ENCODE peak calls at places on chromosome 7, in seven cellular contexts. P, Z, W, J, L, Q and O are unnamed samples.
A peak's percentile ranks its signal among the peaks of the same experiment; 100 is the strongest.

GRCh38 chr7:102282465-102283362 is 4.0 kb upstream of the SH2B2 start:
- DNase-seq in P (no peak), Z (no peak), W (no peak), J (no peak), L (no peak), Q (no peak), O (no peak)

GRCh38 chr7:29336851-29337627 is 142.5 kb downstream of the CHN2 start:
- DNase-seq in P (no peak), Z (no peak), W (no peak), J (no peak), L (no peak), Q (no peak), O (no peak)

GRCh38 chr7:121561717-121562116 is 165.6 kb upstream of the FAM3C start:
- DNase-seq in P (no peak), Z (no peak), W (no peak), J (no peak), L (no peak), Q (peak; percentile 16), O (peak; percentile 19)

GRCh38 chr7:78510580-78511188 is 712.1 kb downstream of the PHTF2 start:
- DNase-seq in P (peak; percentile 67), Z (no peak), W (peak; percentile 63), J (peak; percentile 7), L (no peak), Q (peak; percentile 5), O (peak; percentile 19)

GRCh38 chr7:157976406-157976805 is 611.2 kb downstream of the PTPRN2 start:
- DNase-seq in P (no peak), Z (no peak), W (no peak), J (no peak), L (no peak), Q (no peak), O (no peak)

GRCh38 chr7:93757421-93757820 is 133.1 kb downstream of the TFPI2 start:
- DNase-seq in P (no peak), Z (no peak), W (no peak), J (no peak), L (no peak), Q (no peak), O (no peak)

GRCh38 chr7:43906327-43907010 is at the start of gene URGCP:
- DNase-seq in P (peak; percentile 20), Z (peak; percentile 52), W (peak; percentile 60), J (peak; percentile 62), L (peak; percentile 94), Q (peak; percentile 63), O (peak; percentile 70)

GRCh38 chr7:741850-742249 is 14.8 kb upstream of the PRKAR1B start:
- DNase-seq in P (no peak), Z (no peak), W (no peak), J (no peak), L (peak; percentile 68), Q (no peak), O (no peak)

GRCh38 chr7:105127179-105127578 is 113.2 kb downstream of the KMT2E start:
- DNase-seq in P (peak; percentile 27), Z (no peak), W (no peak), J (no peak), L (no peak), Q (no peak), O (no peak)

GRCh38 chr7:150324366-150324961 is 1.1 kb upstream of the ACTR3C start:
- DNase-seq in P (peak; percentile 11), Z (no peak), W (peak; percentile 17), J (no peak), L (no peak), Q (peak; percentile 65), O (no peak)
- TF ChIP-seq POLR2A in P (no peak), Z (no peak), W (no peak), J (no peak), L (no peak), Q (no peak), O (no peak)

GRCh38 chr7:25456467-25457171 is 228.3 kb upstream of the NPVF start:
- DNase-seq in P (no peak), Z (peak; percentile 36), W (peak; percentile 84), J (no peak), L (no peak), Q (no peak), O (no peak)
- TF ChIP-seq POLR2A in P (no peak), Z (no peak), W (no peak), J (no peak), L (no peak), Q (no peak), O (no peak)

GRCh38 chr7:76293407-76293901 is 9.0 kb upstream of the HSPB1 start:
- DNase-seq in P (no peak), Z (peak; percentile 69), W (no peak), J (no peak), L (no peak), Q (no peak), O (no peak)

GRCh38 chr7:76286842-76287403 is 15.6 kb upstream of the HSPB1 start:
- DNase-seq in P (no peak), Z (no peak), W (no peak), J (no peak), L (no peak), Q (no peak), O (no peak)

GRCh38 chr7:76292206-76292573 is 10.3 kb upstream of the HSPB1 start:
- DNase-seq in P (no peak), Z (no peak), W (no peak), J (no peak), L (no peak), Q (no peak), O (no peak)

GRCh38 chr7:76294344-76295024 is 8.0 kb upstream of the HSPB1 start:
- DNase-seq in P (peak; percentile 93), Z (peak; percentile 99), W (peak; percentile 99), J (peak; percentile 83), L (peak; percentile 94), Q (peak; percentile 86), O (peak; percentile 76)

GRCh38 chr7:76291346-76292205 is 10.9 kb upstream of the HSPB1 start:
- DNase-seq in P (peak; percentile 99), Z (peak; percentile 98), W (peak; percentile 88), J (peak; percentile 91), L (peak; percentile 84), Q (peak; percentile 96), O (peak; percentile 67)
- TF ChIP-seq POLR2A in P (peak; percentile 62), Z (peak; percentile 47), W (no peak), J (peak; percentile 48), L (no peak), Q (no peak), O (no peak)

DNA sequence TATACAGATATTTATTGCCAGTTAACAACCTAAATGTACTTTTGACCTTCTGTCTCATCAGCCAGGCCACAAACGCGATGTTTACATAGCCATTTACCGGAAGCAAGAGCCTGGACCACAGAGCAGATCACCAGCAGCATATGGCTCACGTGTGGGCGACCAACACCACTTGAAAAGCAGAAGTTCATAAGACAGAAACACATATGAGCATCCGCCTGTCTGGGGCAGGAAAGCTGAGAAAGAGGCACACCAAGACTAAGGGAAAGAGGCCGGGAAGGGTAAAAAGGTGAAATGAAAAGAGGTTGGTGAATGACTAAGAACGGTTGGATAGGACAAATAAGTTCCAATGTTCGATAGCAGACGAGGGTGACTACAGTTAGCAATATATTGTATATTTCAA is 1.3 kb downstream of the ABCB1 start:
- DNase-seq in P (no peak), Z (no peak), W (peak; percentile 1), J (no peak), L (no peak), Q (peak; percentile 33), O (peak; percentile 31)
- TF ChIP-seq POLR2A in P (no peak), Z (no peak), W (no peak), J (no peak), L (no peak), Q (no peak), O (no peak)

DNA sequence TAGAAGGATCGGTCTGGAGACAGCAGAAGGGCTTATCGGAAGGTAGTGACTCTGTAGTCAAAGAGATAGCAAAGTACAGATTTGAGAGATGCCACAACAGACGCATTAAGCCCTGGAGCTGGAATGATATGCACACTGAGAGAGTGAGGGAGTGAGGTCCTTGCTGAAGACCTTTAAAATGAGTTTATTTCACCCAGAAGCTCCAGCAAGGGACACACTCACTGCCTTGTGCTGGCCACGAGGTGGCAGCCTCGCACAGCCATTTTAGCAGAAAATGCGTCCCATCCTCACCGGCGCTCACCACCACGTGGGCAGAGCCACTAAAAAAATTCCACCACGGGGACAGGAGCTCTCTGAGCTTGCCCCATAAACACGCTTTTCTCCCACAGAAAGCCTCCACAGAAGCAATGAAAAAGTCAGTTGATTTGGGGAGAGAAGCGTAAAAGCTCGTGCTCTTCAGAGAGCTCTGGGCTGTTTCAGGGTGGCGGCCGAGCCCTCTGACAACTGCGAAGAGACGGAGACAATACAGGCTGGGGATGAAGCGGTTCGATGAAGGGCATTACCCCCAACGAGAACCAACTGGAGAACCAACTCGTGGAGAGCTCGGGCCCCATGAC is 163.0 kb upstream of the KLF14 start:
- DNase-seq in P (peak; percentile 84), Z (peak; percentile 83), W (peak; percentile 91), J (peak; percentile 67), L (peak; percentile 39), Q (peak; percentile 94), O (peak; percentile 70)
- TF ChIP-seq POLR2A in P (no peak), Z (no peak), W (no peak), J (no peak), L (no peak), Q (no peak), O (no peak)

DNA sequence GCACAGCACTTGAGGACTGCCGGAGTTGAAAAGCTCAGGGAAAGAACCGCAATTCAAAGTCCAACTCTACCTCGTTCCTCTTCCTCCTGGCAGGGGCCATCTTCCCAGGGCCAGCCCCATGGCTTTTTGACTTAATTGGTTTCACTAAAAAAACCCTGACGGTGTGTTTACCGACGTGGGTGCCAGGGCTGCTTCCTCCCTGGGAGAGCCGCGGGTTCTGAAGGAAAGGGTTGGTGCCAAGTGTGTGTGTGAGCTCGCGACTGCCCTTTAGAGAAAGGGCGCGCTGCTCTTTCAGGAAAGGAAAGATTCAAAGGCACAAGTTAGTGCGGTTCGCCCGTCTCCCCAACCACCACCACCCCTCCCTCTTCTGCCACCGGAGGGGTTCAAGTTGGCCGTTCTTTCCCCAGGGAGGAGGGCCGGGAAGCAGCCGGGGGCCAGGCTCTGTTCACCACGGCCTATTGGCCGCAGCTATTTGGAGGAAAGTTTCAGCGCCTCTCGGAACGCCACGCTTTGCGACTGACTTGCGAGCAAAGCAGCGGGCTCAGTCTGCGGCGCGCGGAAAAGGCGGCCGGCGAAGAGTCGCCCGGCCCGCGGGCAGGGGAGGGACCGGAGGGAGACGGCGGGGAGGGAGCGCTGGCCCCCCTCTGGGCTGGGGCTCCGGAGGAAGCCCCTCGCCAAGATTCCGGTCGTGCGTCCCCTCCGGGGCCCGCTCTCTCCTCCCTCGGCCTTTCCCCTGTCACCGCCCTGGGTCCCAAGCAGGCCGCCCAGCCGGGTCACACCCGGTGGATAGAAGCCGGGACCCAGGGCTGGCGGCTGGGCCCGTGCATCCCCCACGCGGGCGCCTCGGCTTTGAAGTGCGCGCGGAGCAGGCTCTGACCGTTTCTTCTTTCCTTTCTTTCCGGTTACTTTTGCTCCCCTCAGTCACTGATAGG is 165.8 kb upstream of the PPP1R3A start:
- DNase-seq in P (no peak), Z (peak; percentile 44), W (peak; percentile 71), J (peak; percentile 12), L (peak; percentile 87), Q (no peak), O (no peak)
- TF ChIP-seq POLR2A in P (no peak), Z (no peak), W (no peak), J (no peak), L (no peak), Q (no peak), O (no peak)